ENCODE peak calls at places on chromosomes 5 and 9, in five cellular contexts. One of them, this sample, is unnamed.

GRCh38 chr9:107491081-107492053 is 1.8 kb upstream of the KLF4 start:
- DNase-seq in A549: no peak
- DNase-seq in activated T-cell treated with anti-CD3 and anti-CD28 coated beads for 24 hours: no peak
- DNase-seq in stimulated activated CD4-positive, alpha-beta T cell treated with anti-CD3 and anti-CD28 coated beads, Interleukin-2, amount 100 ng/mL, for 48 hours: no peak
- DNase-seq in body of pancreas: peak
- DNase-seq in this sample: no peak

GRCh38 chr5:119537704-119538103 is 85.4 kb downstream of the HSD17B4 start:
- DNase-seq in A549: peak
- DNase-seq in activated T-cell treated with anti-CD3 and anti-CD28 coated beads for 24 hours: no peak
- DNase-seq in stimulated activated CD4-positive, alpha-beta T cell treated with anti-CD3 and anti-CD28 coated beads, Interleukin-2, amount 100 ng/mL, for 48 hours: no peak
- DNase-seq in body of pancreas: no peak
- DNase-seq in this sample: no peak

GRCh38 chr5:3362606-3362910 is 233.1 kb upstream of the IRX1 start:
- DNase-seq in A549: no peak
- DNase-seq in activated T-cell treated with anti-CD3 and anti-CD28 coated beads for 24 hours: no peak
- DNase-seq in stimulated activated CD4-positive, alpha-beta T cell treated with anti-CD3 and anti-CD28 coated beads, Interleukin-2, amount 100 ng/mL, for 48 hours: no peak
- DNase-seq in body of pancreas: no peak
- DNase-seq in this sample: no peak

GRCh38 chr5:171808951-171809350 is 23.3 kb downstream of the SMIM23 start:
- DNase-seq in A549: no peak
- DNase-seq in activated T-cell treated with anti-CD3 and anti-CD28 coated beads for 24 hours: no peak
- DNase-seq in stimulated activated CD4-positive, alpha-beta T cell treated with anti-CD3 and anti-CD28 coated beads, Interleukin-2, amount 100 ng/mL, for 48 hours: no peak
- DNase-seq in body of pancreas: no peak
- DNase-seq in this sample: no peak

GRCh38 chr5:148125641-148126040 is 42.7 kb upstream of the SPINK14 start:
- DNase-seq in A549: peak
- DNase-seq in activated T-cell treated with anti-CD3 and anti-CD28 coated beads for 24 hours: no peak
- DNase-seq in stimulated activated CD4-positive, alpha-beta T cell treated with anti-CD3 and anti-CD28 coated beads, Interleukin-2, amount 100 ng/mL, for 48 hours: no peak
- DNase-seq in body of pancreas: no peak
- DNase-seq in this sample: no peak

GRCh38 chr9:97526895-97527575 is 25.6 kb downstream of the TMOD1 start:
- DNase-seq in A549: no peak
- DNase-seq in activated T-cell treated with anti-CD3 and anti-CD28 coated beads for 24 hours: no peak
- DNase-seq in stimulated activated CD4-positive, alpha-beta T cell treated with anti-CD3 and anti-CD28 coated beads, Interleukin-2, amount 100 ng/mL, for 48 hours: no peak
- DNase-seq in body of pancreas: no peak
- DNase-seq in this sample: no peak

GRCh38 chr9:137876781-137877386 is 698 bp upstream of the CACNA1B start:
- DNase-seq in A549: no peak
- DNase-seq in activated T-cell treated with anti-CD3 and anti-CD28 coated beads for 24 hours: no peak
- DNase-seq in stimulated activated CD4-positive, alpha-beta T cell treated with anti-CD3 and anti-CD28 coated beads, Interleukin-2, amount 100 ng/mL, for 48 hours: no peak
- DNase-seq in body of pancreas: no peak
- DNase-seq in this sample: no peak

GRCh38 chr5:19986806-19987205 is 1.2 kb downstream of the CDH18 start:
- DNase-seq in A549: no peak
- DNase-seq in activated T-cell treated with anti-CD3 and anti-CD28 coated beads for 24 hours: no peak
- DNase-seq in stimulated activated CD4-positive, alpha-beta T cell treated with anti-CD3 and anti-CD28 coated beads, Interleukin-2, amount 100 ng/mL, for 48 hours: no peak
- DNase-seq in body of pancreas: no peak
- DNase-seq in this sample: no peak

GRCh38 chr5:58188287-58188651 is 271.6 kb downstream of the PLK2 start:
- DNase-seq in A549: peak
- DNase-seq in activated T-cell treated with anti-CD3 and anti-CD28 coated beads for 24 hours: no peak
- DNase-seq in stimulated activated CD4-positive, alpha-beta T cell treated with anti-CD3 and anti-CD28 coated beads, Interleukin-2, amount 100 ng/mL, for 48 hours: no peak
- DNase-seq in body of pancreas: peak
- DNase-seq in this sample: no peak

GRCh38 chr9:1009101-1009707 is 32.7 kb downstream of the DMRT3 start:
- DNase-seq in A549: peak
- DNase-seq in activated T-cell treated with anti-CD3 and anti-CD28 coated beads for 24 hours: peak
- DNase-seq in stimulated activated CD4-positive, alpha-beta T cell treated with anti-CD3 and anti-CD28 coated beads, Interleukin-2, amount 100 ng/mL, for 48 hours: peak
- DNase-seq in body of pancreas: peak
- DNase-seq in this sample: peak